ENCODE peak calls at places on chromosomes 13 and 19, in six cellular contexts. X, I, H, J, W and B are unnamed samples.

GRCh38 chr19:51552996-51553725 is 17.9 kb upstream of the ZNF175 start:
- DNase-seq in H (peak; percentile 71), I (peak; percentile 68), W (no peak), J (peak; percentile 55), X (no peak), B (no peak)

GRCh38 chr13:33730147-33730546 is 87.8 kb upstream of the RFC3 start:
- DNase-seq in J (no peak), W (no peak), X (no peak), H (no peak), I (no peak), B (no peak)

GRCh38 chr19:22052644-22053013 is 345 bp downstream of the ZNF257 start:
- DNase-seq in X (no peak), J (no peak), H (peak; percentile 46), I (no peak), W (no peak), B (no peak)

GRCh38 chr19:47280183-47280797 is 5.6 kb downstream of the INAFM1 start:
- DNase-seq in I (peak; percentile 4), J (no peak), X (no peak), W (no peak), H (no peak), B (no peak)

GRCh38 chr13:24271611-24272451 is 37.5 kb upstream of the C1QTNF9 start:
- DNase-seq in X (no peak), H (peak; percentile 71), I (peak; percentile 75), W (peak; percentile 41), J (peak; percentile 78), B (no peak)

GRCh38 chr13:50715402-50716146 is 127.9 kb downstream of the DLEU7 start:
- DNase-seq in W (no peak), X (no peak), I (no peak), J (peak; percentile 64), H (peak; percentile 55), B (no peak)

GRCh38 chr13:42899266-42899665 is 92.8 kb downstream of the EPSTI1 start:
- DNase-seq in X (no peak), W (no peak), J (no peak), I (no peak), H (no peak), B (no peak)

GRCh38 chr13:25571237-25571636 is 199.5 kb downstream of the ATP8A2 start:
- DNase-seq in J (no peak), H (no peak), X (no peak), I (no peak), W (no peak), B (no peak)

GRCh38 chr19:50377517-50377916 is 1.3 kb downstream of the NR1H2 start:
- DNase-seq in H (no peak), W (no peak), X (no peak), J (no peak), I (no peak), B (no peak)

GRCh38 chr13:30049692-30050091 is 199.3 kb upstream of the UBL3 start:
- DNase-seq in W (no peak), I (no peak), J (no peak), H (no peak), X (no peak), B (no peak)

GRCh38 chr13:74205313-74205690 is 71.1 kb upstream of the KLF12 start:
- DNase-seq in X (no peak), W (no peak), I (no peak), J (no peak), H (no peak), B (no peak)

GRCh38 chr19:19403373-19403901 is 2.0 kb upstream of the GATAD2A start:
- DNase-seq in I (peak; percentile 51), X (no peak), H (peak; percentile 64), W (no peak), J (no peak), B (no peak)

GRCh38 chr13:25286308-25286968 is 850 bp downstream of the MTMR6 start:
- DNase-seq in W (no peak), J (no peak), H (no peak), X (no peak), I (peak; percentile 51), B (no peak)

GRCh38 chr19:13906525-13906904 is 514 bp downstream of the CC2D1A start:
- DNase-seq in I (no peak), X (no peak), H (no peak), J (no peak), W (no peak), B (no peak)

GRCh38 chr19:32916969-32917611 is 47.5 kb upstream of the SLC7A9 start:
- DNase-seq in X (no peak), I (no peak), J (no peak), H (no peak), W (no peak), B (no peak)

GRCh38 chr13:74978596-74978995 is 503.4 kb downstream of the TBC1D4 start:
- DNase-seq in X (no peak), H (no peak), W (no peak), I (no peak), J (no peak), B (no peak)

GRCh38 chr13:48944221-48944620 is 31.5 kb upstream of the FNDC3A start:
- DNase-seq in W (no peak), I (no peak), H (no peak), X (no peak), J (no peak), B (no peak)

GRCh38 chr13:113970810-113971470 is 2.9 kb downstream of the C13orf46 start:
- DNase-seq in H (peak; percentile 83), X (no peak), I (peak; percentile 53), J (no peak), W (no peak), B (no peak)

GRCh38 chr19:2033825-2034159 is 17.3 kb downstream of the MKNK2 start:
- DNase-seq in I (no peak), H (peak; percentile 57), J (no peak), W (no peak), X (no peak), B (no peak)

GRCh38 chr19:18723871-18724377 is 40.4 kb downstream of the CRTC1 start:
- DNase-seq in J (no peak), I (no peak), H (no peak), X (no peak), W (no peak), B (no peak)

GRCh38 chr13:98018293-98018692 is 64.8 kb downstream of the IPO5 start:
- DNase-seq in X (no peak), W (no peak), J (no peak), H (no peak), I (no peak), B (no peak)

GRCh38 chr13:46507978-46508377 is 45.0 kb upstream of the LRCH1 start:
- DNase-seq in J (no peak), X (no peak), I (no peak), H (no peak), W (no peak), B (no peak)

GRCh38 chr19:56538254-56538760 is 441 bp upstream of the ZFP28 start:
- DNase-seq in W (peak; percentile 66), H (peak; percentile 96), J (peak; percentile 87), X (peak; percentile 79), I (peak; percentile 96), B (peak; percentile 80)

GRCh38 chr13:37984357-37984756 is 114.8 kb upstream of the TRPC4 start:
- DNase-seq in J (no peak), H (no peak), I (no peak), W (no peak), X (no peak), B (no peak)

GRCh38 chr19:35491838-35492360 is 1.6 kb upstream of the KRTDAP start:
- DNase-seq in X (no peak), H (no peak), I (no peak), J (no peak), W (no peak), B (no peak)

GRCh38 chr13:30780338-30780981 is 45.1 kb downstream of the ALOX5AP start:
- DNase-seq in I (no peak), H (no peak), X (no peak), J (no peak), W (no peak), B (no peak)

GRCh38 chr13:52109096-52109495 is 19.8 kb downstream of the NEK5 start:
- DNase-seq in J (no peak), I (no peak), W (no peak), H (no peak), X (no peak), B (no peak)

GRCh38 chr13:48478401-48478800 is 54.5 kb downstream of the RCBTB2 start:
- DNase-seq in H (no peak), W (no peak), X (no peak), J (no peak), I (no peak), B (no peak)

GRCh38 chr19:45442927-45443461 is 19.3 kb upstream of the ERCC1 start:
- DNase-seq in W (no peak), J (peak; percentile 70), H (no peak), X (no peak), I (no peak), B (no peak)

GRCh38 chr19:46404884-46405658 is 8.3 kb downstream of the CCDC8 start:
- DNase-seq in I (no peak), W (no peak), H (peak; percentile 50), X (no peak), J (no peak), B (no peak)

GRCh38 chr19:35138305-35138799 is 272 bp upstream of the FXYD1 start:
- DNase-seq in W (no peak), J (no peak), I (no peak), H (peak; percentile 92), X (no peak), B (no peak)

GRCh38 chr13:94329277-94329676 is 150.2 kb downstream of the DCT start:
- DNase-seq in I (no peak), X (no peak), W (no peak), J (no peak), H (no peak), B (no peak)

GRCh38 chr13:75353786-75354193 is 128.2 kb downstream of the TBC1D4 start:
- DNase-seq in W (no peak), J (no peak), X (no peak), I (peak; percentile 22), H (no peak), B (no peak)